ENCODE peak calls at places on chromosomes 3 and 15, in five cellular contexts. B is globus pallidus; X is stimulated activated naive CD8-positive, alpha-beta T cell treated with anti-CD3 and anti-CD28 coated beads, Interleukin-15, Interleukin-2, amounts not matched to agents 100 U/mL and 50 U/mL, for 24 hours; G is RCC 7860; Q is left cardiac atrium. M is an unnamed sample.

GRCh38 chr3:138774529-138775253 is 60.0 kb downstream of the PIK3CB start:
- DNase-seq in G (peak), X (peak), B (peak), Q (peak), M (no peak)

GRCh38 chr15:32952901-32953889 is 235.4 kb downstream of the GREM1 start:
- DNase-seq in Q (no peak), X (no peak), B (no peak), G (no peak), M (no peak)

GRCh38 chr15:72758195-72758594 is 25.4 kb downstream of the ADPGK start:
- DNase-seq in B (no peak), Q (no peak), X (no peak), G (peak), M (no peak)

GRCh38 chr3:7562892-7563291 is 702.0 kb downstream of the GRM7 start:
- DNase-seq in X (no peak), B (no peak), Q (no peak), G (no peak), M (no peak)

GRCh38 chr15:45429974-45430792 is 51.8 kb upstream of the GATM start:
- DNase-seq in Q (peak), X (peak), G (peak), B (peak), M (peak)

GRCh38 chr3:146326875-146327543 is 76.1 kb upstream of the PLSCR4 start:
- DNase-seq in X (no peak), B (peak), Q (peak), G (no peak), M (peak)

GRCh38 chr3:86961297-86961696 is 29.7 kb downstream of the VGLL3 start:
- DNase-seq in X (no peak), G (no peak), B (no peak), Q (no peak), M (no peak)

GRCh38 chr3:58417075-58417474 is 16.6 kb downstream of the PDHB start:
- DNase-seq in X (no peak), Q (no peak), B (no peak), G (no peak), M (no peak)

GRCh38 chr3:171095063-171095462 is 68.5 kb upstream of the SLC2A2 start:
- DNase-seq in Q (no peak), X (no peak), G (no peak), B (no peak), M (no peak)

GRCh38 chr3:25151497-25151896 is 276.6 kb upstream of the RARB start:
- DNase-seq in B (no peak), Q (no peak), G (no peak), X (no peak), M (no peak)

GRCh38 chr3:33360136-33360825 is 79.9 kb downstream of the UBP1 start:
- DNase-seq in B (no peak), Q (no peak), X (no peak), G (peak), M (no peak)

GRCh38 chr3:10389995-10390394 is 69.1 kb upstream of the SEC13 start:
- DNase-seq in G (no peak), X (no peak), B (no peak), Q (no peak), M (no peak)

GRCh38 chr3:88480822-88481221 is 331.1 kb downstream of the C3orf38 start:
- DNase-seq in G (no peak), X (no peak), B (no peak), Q (no peak), M (no peak)

GRCh38 chr3:56761887-56762605 is 39.7 kb downstream of the ARHGEF3 start:
- DNase-seq in G (no peak), Q (no peak), X (no peak), B (no peak), M (no peak)

GRCh38 chr15:57618325-57618724 is 26.6 kb downstream of the MYZAP start:
- DNase-seq in B (no peak), X (no peak), Q (no peak), G (no peak), M (no peak)

GRCh38 chr15:77118787-77119410 is 48.0 kb upstream of the TSPAN3 start:
- DNase-seq in X (no peak), Q (no peak), B (peak), G (peak), M (no peak)

GRCh38 chr3:13013595-13013993 is 59.6 kb downstream of the IQSEC1 start:
- DNase-seq in X (no peak), Q (no peak), B (no peak), G (no peak), M (no peak)

GRCh38 chr3:151604941-151605340 is 128.8 kb upstream of the AADACL2 start:
- DNase-seq in Q (no peak), G (no peak), X (no peak), B (no peak), M (no peak)

GRCh38 chr3:22231061-22231460 is 480.1 kb upstream of the ZNF385D start:
- DNase-seq in X (no peak), G (no peak), B (no peak), Q (no peak), M (no peak)

GRCh38 chr15:85354948-85355347 is 25.5 kb upstream of the AKAP13 start:
- DNase-seq in B (no peak), G (no peak), X (no peak), Q (no peak), M (no peak)

GRCh38 chr3:151766454-151766853 is 32.7 kb downstream of the AADACL2 start:
- DNase-seq in X (no peak), G (peak), Q (no peak), B (no peak), M (no peak)

M was measured in Right ventricle myocardium superior.